ENCODE peak calls at places on chromosome 4, in nine cellular contexts. K, D, T, S, V, N, W, X and J are unnamed samples.

GRCh38 chr4:82677327-82677726 is 115.5 kb upstream of the TMEM150C start:
- DNase-seq in K (no peak), D (no peak), T (no peak), S (no peak), V (no peak), N (no peak), W (no peak), X (no peak), J (no peak)

GRCh38 chr4:121189811-121190210 is 25.7 kb upstream of the TNIP3 start:
- DNase-seq in K (no peak), D (no peak), T (peak; percentile 88), S (peak; percentile 64), V (no peak), N (no peak), W (no peak), X (peak; percentile 60), J (peak; percentile 18)

GRCh38 chr4:170420255-170420693 is 330.5 kb upstream of the AADAT start:
- DNase-seq in K (no peak), D (no peak), T (no peak), S (no peak), V (peak; percentile 25), N (no peak), W (no peak), X (no peak), J (no peak)

GRCh38 chr4:57424231-57424897 is 314.2 kb upstream of the IGFBP7 start:
- DNase-seq in K (peak; percentile 74), D (peak; percentile 94), T (no peak), S (no peak), V (peak; percentile 28), N (peak; percentile 88), W (peak; percentile 85), X (no peak), J (no peak)

GRCh38 chr4:108148316-108148715 is 20.4 kb downstream of the LEF1 start:
- DNase-seq in K (no peak), D (no peak), T (peak; percentile 11), S (peak; percentile 72), V (peak; percentile 23), N (no peak), W (no peak), X (peak; percentile 82), J (no peak)

GRCh38 chr4:143654571-143654970 is 45.9 kb downstream of the FREM3 start:
- DNase-seq in K (no peak), D (no peak), T (no peak), S (no peak), V (no peak), N (no peak), W (no peak), X (no peak), J (no peak)

GRCh38 chr4:99723555-99724450 is 66.2 kb upstream of the C4orf54 start:
- DNase-seq in K (peak; percentile 87), D (peak; percentile 90), T (no peak), S (no peak), V (peak; percentile 86), N (peak; percentile 10), W (peak; percentile 6), X (no peak), J (no peak)

GRCh38 chr4:56677673-56678072 is 3.4 kb downstream of the HOPX start:
- DNase-seq in K (no peak), D (no peak), T (no peak), S (no peak), V (no peak), N (no peak), W (no peak), X (no peak), J (no peak)

GRCh38 chr4:112956458-112956857 is 93.0 kb upstream of the ANK2 start:
- DNase-seq in K (no peak), D (no peak), T (no peak), S (no peak), V (no peak), N (no peak), W (no peak), X (no peak), J (no peak)

GRCh38 chr4:164396439-164396838 is 357.5 kb upstream of the SMIM31 start:
- DNase-seq in K (no peak), D (no peak), T (no peak), S (no peak), V (peak; percentile 20), N (no peak), W (no peak), X (no peak), J (no peak)

GRCh38 chr4:74097631-74098550 is 1.1 kb downstream of the CXCL2 start:
- DNase-seq in K (peak; percentile 80), D (peak; percentile 50), T (no peak), S (no peak), V (peak; percentile 16), N (no peak), W (no peak), X (no peak), J (no peak)
- H3K4me3 ChIP-seq in K (peak overlapping the region; percentile 81), D (peak overlapping the region; percentile 84), T (no peak overlapping the region), S (no peak overlapping the region), V (peak overlapping the region; percentile 15), N (peak overlapping the region; percentile 79), W (peak overlapping the region; percentile 74), X (no peak overlapping the region), J (no peak overlapping the region)

GRCh38 chr4:122731676-122732075 is 828 bp upstream of the BBS12 start:
- DNase-seq in K (no peak), D (no peak), T (no peak), S (no peak), V (no peak), N (no peak), W (no peak), X (no peak), J (no peak)

GRCh38 chr4:122728781-122729330 is 3.6 kb upstream of the BBS12 start:
- DNase-seq in K (peak; percentile 35), D (peak; percentile 46), T (no peak), S (no peak), V (no peak), N (no peak), W (no peak), X (no peak), J (no peak)

GRCh38 chr4:122732329-122733026 is at the start of gene BBS12:
- DNase-seq in K (peak; percentile 100), D (peak; percentile 99), T (peak; percentile 99), S (peak; percentile 99), V (peak; percentile 99), N (peak; percentile 99), W (peak; percentile 97), X (peak; percentile 98), J (peak; percentile 98)

GRCh38 chr4:122739174-122739573 is 6.7 kb downstream of the BBS12 start:
- DNase-seq in K (peak; percentile 92), D (peak; percentile 80), T (no peak), S (no peak), V (no peak), N (peak; percentile 73), W (no peak), X (no peak), J (no peak)

GRCh38 chr4:122733805-122734155 is 1.3 kb downstream of the BBS12 start:
- DNase-seq in K (no peak), D (no peak), T (no peak), S (no peak), V (no peak), N (no peak), W (no peak), X (no peak), J (no peak)
- H3K4me3 ChIP-seq in K (peak overlapping the region; percentile 76), D (peak overlapping the region; percentile 84), T (peak overlapping the region; percentile 75), S (no peak overlapping the region), V (peak overlapping the region; percentile 31), N (no peak overlapping the region), W (peak overlapping the region; percentile 86), X (no peak overlapping the region), J (no peak overlapping the region)

GRCh38 chr4:155822572-155822971 is 43.5 kb downstream of the ASIC5 start:
- DNase-seq in K (no peak), D (peak; percentile 15), T (no peak), S (no peak), V (no peak), N (no peak), W (no peak), X (no peak), J (no peak)

GRCh38 chr4:155818639-155819038 is 47.4 kb downstream of the ASIC5 start:
- DNase-seq in K (peak; percentile 22), D (peak; percentile 59), T (no peak), S (no peak), V (no peak), N (no peak), W (no peak), X (no peak), J (no peak)

GRCh38 chr4:155819066-155819465 is 47.0 kb downstream of the ASIC5 start:
- DNase-seq in K (peak; percentile 46), D (peak; percentile 55), T (no peak), S (no peak), V (no peak), N (no peak), W (no peak), X (no peak), J (no peak)

DNA sequence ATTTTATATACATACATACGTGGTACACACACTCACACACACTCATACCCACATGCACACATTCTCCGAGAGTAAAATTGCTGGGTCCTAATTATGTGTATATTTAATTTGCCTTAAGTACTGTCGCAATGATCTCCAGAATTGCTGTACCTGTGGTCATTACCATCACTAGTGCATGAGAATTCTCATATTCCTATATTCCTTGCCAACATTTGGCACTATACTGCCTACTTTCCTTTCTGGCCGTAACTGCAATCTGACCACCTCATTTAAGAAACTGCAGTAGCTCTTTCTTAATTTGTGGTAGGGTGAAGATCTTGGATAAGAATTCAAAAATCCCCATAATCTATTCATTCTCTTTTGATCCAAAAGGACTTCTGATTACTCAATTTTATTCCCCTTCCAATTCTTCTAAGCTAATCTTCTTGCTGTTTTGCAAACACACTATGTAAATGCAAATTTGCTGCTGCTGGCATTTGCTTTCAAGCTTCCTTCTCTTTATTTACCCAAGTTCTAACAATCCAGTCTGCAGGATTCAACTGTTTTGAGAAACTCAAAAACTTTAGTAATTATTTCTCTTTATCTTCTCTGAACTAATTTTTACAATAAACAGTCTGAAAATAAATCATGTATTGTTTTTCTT is 45.1 kb downstream of the ASIC5 start:
- DNase-seq in K (no peak), D (no peak), T (no peak), S (no peak), V (no peak), N (no peak), W (no peak), X (no peak), J (no peak)
- H3K4me3 ChIP-seq in K (no peak overlapping the region), D (no peak overlapping the region), T (no peak overlapping the region), S (no peak overlapping the region), V (no peak overlapping the region), N (no peak overlapping the region), W (no peak overlapping the region), X (no peak overlapping the region), J (no peak overlapping the region)

GRCh38 chr4:47532658-47533057 is 47.6 kb downstream of the ATP10D start:
- DNase-seq in K (no peak), D (no peak), T (no peak), S (no peak), V (no peak), N (no peak), W (no peak), X (no peak), J (no peak)

GRCh38 chr4:47531241-47531953 is 46.3 kb downstream of the ATP10D start:
- DNase-seq in K (peak; percentile 88), D (peak; percentile 89), T (peak; percentile 93), S (peak; percentile 61), V (peak; percentile 8), N (no peak), W (no peak), X (peak; percentile 10), J (peak; percentile 27)

GRCh38 chr4:47530801-47531200 is 45.7 kb downstream of the ATP10D start:
- DNase-seq in K (no peak), D (no peak), T (no peak), S (no peak), V (no peak), N (no peak), W (no peak), X (no peak), J (no peak)

GRCh38 chr4:47533689-47534347 is 48.7 kb downstream of the ATP10D start:
- DNase-seq in K (no peak), D (peak; percentile 29), T (no peak), S (no peak), V (no peak), N (no peak), W (no peak), X (no peak), J (no peak)

GRCh38 chr4:47531954-47532321 is 46.9 kb downstream of the ATP10D start:
- DNase-seq in K (no peak), D (no peak), T (no peak), S (no peak), V (no peak), N (no peak), W (no peak), X (no peak), J (no peak)
- H3K4me3 ChIP-seq in K (no peak overlapping the region), D (no peak overlapping the region), T (no peak overlapping the region), S (no peak overlapping the region), V (no peak overlapping the region), N (no peak overlapping the region), W (no peak overlapping the region), X (peak overlapping the region; percentile 40), J (no peak overlapping the region)